ENCODE peak calls at places on chromosomes 13 and 19, in six cellular contexts. N is osteocyte, V is NCI-H1417 treated with DMSO at 0.1 percent for 48 hours, X is brain microvascular endothelial cell, E is HS-5, A is thoracic aorta. I is an unnamed sample.

GRCh38 chr19:1394252-1395193 is 6.8 kb downstream of the GAMT start:
- DNase-seq in E (no peak), A (no peak), N (no peak), X (no peak), V (no peak), I (no peak)

GRCh38 chr19:10120538-10121198 is 969 bp upstream of the EIF3G start:
- DNase-seq in N (no peak), E (peak), A (no peak), X (peak), V (no peak), I (no peak)

GRCh38 chr19:35657904-35658700 is 8.2 kb upstream of the UPK1A start:
- DNase-seq in E (no peak), X (peak), N (no peak), V (no peak), A (no peak), I (no peak)

GRCh38 chr13:36356058-36356457 is 9.9 kb upstream of the SPART start:
- DNase-seq in E (no peak), X (no peak), N (no peak), A (no peak), V (no peak), I (no peak)

GRCh38 chr13:48532146-48532472 is 771 bp downstream of the RCBTB2 start:
- DNase-seq in X (no peak), A (no peak), V (no peak), N (no peak), E (peak), I (no peak)

GRCh38 chr13:60352644-60353043 is 44.4 kb upstream of the TDRD3 start:
- DNase-seq in A (no peak), V (no peak), N (no peak), X (no peak), E (no peak), I (no peak)

GRCh38 chr19:1453525-1454371 is 3.8 kb downstream of the APC2 start:
- DNase-seq in A (no peak), E (no peak), V (no peak), X (no peak), N (no peak), I (no peak)

GRCh38 chr19:3682741-3683404 is 17.4 kb downstream of the PIP5K1C start:
- DNase-seq in E (no peak), X (peak), V (no peak), N (peak), A (no peak), I (no peak)

GRCh38 chr13:96677029-96677428 is 317.2 kb downstream of the OXGR1 start:
- DNase-seq in E (no peak), A (no peak), X (no peak), V (no peak), N (no peak), I (no peak)

GRCh38 chr19:40223135-40223822 is 3.2 kb downstream of the CCNP start:
- DNase-seq in X (no peak), V (no peak), E (no peak), A (no peak), N (peak), I (no peak)

GRCh38 chr13:67515895-67516294 is 285.8 kb upstream of the PCDH9 start:
- DNase-seq in E (peak), A (no peak), N (no peak), X (peak), V (no peak), I (no peak)

GRCh38 chr13:77516342-77516789 is 19.1 kb upstream of the SCEL start:
- DNase-seq in V (no peak), A (no peak), E (peak), X (peak), N (no peak), I (no peak)

GRCh38 chr13:51618626-51619025 is 34.4 kb downstream of the WDFY2 start:
- DNase-seq in N (no peak), E (no peak), X (no peak), A (no peak), V (no peak), I (no peak)

GRCh38 chr13:69683921-69684663 is 423.5 kb upstream of the ATXN8OS start:
- DNase-seq in E (no peak), N (no peak), X (no peak), A (no peak), V (no peak), I (no peak)

GRCh38 chr19:33766623-33767022 is 30.0 kb upstream of the KCTD15 start:
- DNase-seq in A (no peak), V (no peak), E (no peak), N (no peak), X (no peak), I (no peak)

GRCh38 chr13:102128216-102128800 is 273.5 kb downstream of the FGF14 start:
- DNase-seq in X (no peak), V (no peak), A (no peak), N (no peak), E (peak), I (no peak)

GRCh38 chr19:4052114-4052992 is 14.3 kb downstream of the ZBTB7A start:
- DNase-seq in X (no peak), V (no peak), E (no peak), A (no peak), N (no peak), I (peak)

GRCh38 chr19:10718205-10719196 is 622 bp downstream of the DNM2 start:
- DNase-seq in V (no peak), X (no peak), E (no peak), A (no peak), N (peak), I (peak)

GRCh38 chr13:100100115-100100879 is 11.4 kb downstream of the PCCA start:
- DNase-seq in A (no peak), X (peak), N (no peak), E (peak), V (no peak), I (no peak)

GRCh38 chr19:18433735-18434398 is 4.1 kb downstream of the ISYNA1 start:
- DNase-seq in A (no peak), N (no peak), X (no peak), E (no peak), V (no peak), I (peak)

GRCh38 chr19:42028304-42029216 is 34.5 kb upstream of the ATP1A3 start:
- DNase-seq in X (no peak), V (no peak), A (no peak), E (no peak), N (no peak), I (peak)

GRCh38 chr13:110065780-110066179 is 241.2 kb downstream of the COL4A1 start:
- DNase-seq in E (no peak), V (no peak), X (no peak), N (no peak), A (no peak), I (no peak)

GRCh38 chr19:10155834-10156233 is 36.1 kb upstream of the EIF3G start:
- DNase-seq in E (no peak), N (no peak), X (no peak), V (no peak), A (no peak), I (no peak)

GRCh38 chr19:5452594-5453565 is 2.3 kb upstream of the ZNRF4 start:
- DNase-seq in N (no peak), E (no peak), V (no peak), A (no peak), X (peak), I (no peak)

GRCh38 chr19:18477974-18478373 is 40.0 kb upstream of the ISYNA1 start:
- DNase-seq in E (no peak), A (no peak), X (no peak), N (no peak), V (no peak), I (no peak)

GRCh38 chr13:113950451-113951245 is 23.2 kb downstream of the C13orf46 start:
- DNase-seq in E (no peak), X (no peak), A (no peak), N (no peak), V (no peak), I (peak)

GRCh38 chr19:7421941-7422744 is 66.7 kb downstream of the PEX11G start:
- DNase-seq in X (no peak), V (no peak), N (no peak), A (no peak), E (no peak), I (no peak)

GRCh38 chr13:95233026-95233635 is 68.1 kb downstream of the ABCC4 start:
- DNase-seq in A (no peak), X (no peak), V (peak), N (peak), E (no peak), I (no peak)

GRCh38 chr13:20174656-20175405 is 14.0 kb upstream of the GJA3 start:
- DNase-seq in N (no peak), V (no peak), E (peak), A (peak), X (peak), I (peak)

GRCh38 chr19:41263850-41264580 is at the start of gene HNRNPUL1:
- DNase-seq in N (peak), E (peak), V (peak), X (peak), A (peak), I (peak)

GRCh38 chr19:2032296-2032941 is 16.9 kb upstream of the BTBD2 start:
- DNase-seq in N (peak), E (peak), A (peak), V (no peak), X (peak), I (peak)

GRCh38 chr13:32323912-32324311 is 8.6 kb downstream of the BRCA2 start:
- DNase-seq in A (no peak), X (peak), V (no peak), E (no peak), N (no peak), I (no peak)